ENCODE peak calls at places on chromosomes 4 and X, in eight cellular contexts. F is A549, J is NB4, P is AG04450, V is OCI-LY7, T is astrocyte, O is retinal pigment epithelial cell, X is type B pancreatic cell. H is an unnamed sample.

GRCh38 chrX:39813631-39814246 is 284.0 kb downstream of the BCOR start:
- DNase-seq in P (no peak), J (no peak), O (peak; percentile 58), V (no peak), F (no peak), X (no peak), T (peak; percentile 75), H (peak; percentile 25)

GRCh38 chr4:129220254-129220653 is 124.3 kb downstream of the C4orf33 start:
- DNase-seq in X (no peak), T (no peak), F (no peak), O (no peak), J (no peak), P (no peak), V (no peak), H (no peak)

GRCh38 chrX:72373136-72373535 is 67.4 kb upstream of the CITED1 start:
- DNase-seq in P (no peak), F (no peak), T (no peak), O (no peak), X (no peak), V (no peak), J (no peak), H (no peak)

GRCh38 chr4:128700659-128701350 is 108.7 kb upstream of the JADE1 start:
- DNase-seq in F (no peak), J (no peak), P (no peak), O (no peak), V (no peak), T (peak; percentile 36), X (no peak), H (no peak)

GRCh38 chrX:129493643-129494042 is 29.6 kb downstream of the SMARCA1 start:
- DNase-seq in T (peak; percentile 62), O (no peak), F (no peak), P (no peak), J (no peak), X (no peak), V (no peak), H (no peak)

GRCh38 chr4:80265571-80266266 is 745 bp upstream of the FGF5 start:
- DNase-seq in J (peak; percentile 28), T (peak; percentile 84), P (peak; percentile 51), X (no peak), F (no peak), O (peak; percentile 69), V (no peak), H (no peak)

GRCh38 chr4:23815351-23815750 is 74.5 kb downstream of the PPARGC1A start:
- DNase-seq in J (peak; percentile 52), F (no peak), O (no peak), P (no peak), V (no peak), X (no peak), T (no peak), H (no peak)

GRCh38 chrX:23907106-23907495 is 637 bp downstream of the APOO start:
- DNase-seq in T (no peak), F (no peak), P (no peak), O (no peak), J (peak; percentile 56), X (no peak), V (peak; percentile 25), H (no peak)

GRCh38 chr4:174156239-174156826 is 127.1 kb downstream of the FBXO8 start:
- DNase-seq in V (peak; percentile 37), O (peak; percentile 20), J (peak; percentile 51), T (peak; percentile 9), F (peak; percentile 13), X (no peak), P (no peak), H (no peak)

GRCh38 chr4:15003441-15003890 is 1.2 kb downstream of the CPEB2 start:
- DNase-seq in O (no peak), P (no peak), T (no peak), J (peak; percentile 80), F (no peak), V (peak; percentile 75), X (peak; percentile 71), H (no peak)

GRCh38 chr4:168830777-168831512 is 179.1 kb downstream of the CBR4 start:
- DNase-seq in V (no peak), T (no peak), P (no peak), J (peak; percentile 35), X (no peak), O (no peak), F (peak; percentile 18), H (no peak)

GRCh38 chr4:81465668-81466357 is 5.9 kb downstream of the RASGEF1B start:
- DNase-seq in V (no peak), F (no peak), P (no peak), X (no peak), J (no peak), T (no peak), O (no peak), H (no peak)

GRCh38 chr4:159334461-159334860 is 231.6 kb downstream of the RAPGEF2 start:
- DNase-seq in X (no peak), V (no peak), J (no peak), F (no peak), O (no peak), T (no peak), P (no peak), H (no peak)

GRCh38 chr4:142960134-142960533 is 114.0 kb upstream of the INPP4B start:
- DNase-seq in V (no peak), T (no peak), J (no peak), F (no peak), P (no peak), O (peak; percentile 42), X (no peak), H (no peak)

GRCh38 chrX:43655151-43655676 is 885 bp upstream of the MAOA start:
- DNase-seq in X (no peak), O (no peak), P (no peak), F (peak; percentile 15), V (no peak), J (no peak), T (peak; percentile 23), H (no peak)

GRCh38 chr4:54513231-54513630 is 144.5 kb upstream of the KIT start:
- DNase-seq in P (peak; percentile 20), O (no peak), T (peak; percentile 79), J (no peak), V (no peak), F (no peak), X (no peak), H (peak; percentile 3)

GRCh38 chrX:85004255-85004654 is 578 bp downstream of the APOOL start:
- DNase-seq in J (peak; percentile 7), F (no peak), T (peak; percentile 20), P (no peak), X (no peak), V (peak; percentile 5), O (no peak), H (no peak)

DNA sequence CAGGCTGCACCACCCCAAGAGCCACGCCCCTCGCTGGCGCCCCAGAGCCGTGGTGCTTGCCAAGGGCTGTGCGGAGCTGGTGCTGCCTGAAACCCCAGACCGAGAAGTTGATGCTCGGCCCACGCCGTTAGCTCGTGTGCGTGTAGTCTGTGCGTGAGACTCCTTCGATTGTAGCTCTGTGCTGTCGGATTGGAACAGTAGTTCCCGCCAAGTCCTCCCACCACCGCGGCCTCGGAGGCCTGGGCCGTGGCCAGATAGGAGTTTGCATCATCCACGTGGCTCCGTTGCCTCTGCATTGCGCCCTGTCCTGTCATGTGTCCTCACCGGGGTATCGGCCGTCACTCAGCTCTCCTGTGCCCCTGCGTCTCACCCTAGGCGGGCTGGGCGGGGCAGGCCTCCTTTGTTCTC is 24.2 kb downstream of the TNIP2 start:
- DNase-seq in T (no peak), F (no peak), O (no peak), P (no peak), V (no peak), X (no peak), J (no peak), H (no peak)
- TF ChIP-seq CTCF in T (no peak), F (no peak), O (no peak), P (no peak), V (no peak), X (no peak), J (no peak), H (no peak)

GRCh38 chrX:111088628-111089027 is 7.4 kb upstream of the PAK3 start:
- DNase-seq in J (no peak), T (no peak), O (no peak), V (no peak), F (no peak), X (no peak), P (no peak), H (no peak)

GRCh38 chrX:111086521-111087127 is 9.4 kb upstream of the PAK3 start:
- DNase-seq in V (no peak), T (no peak), J (no peak), X (no peak), P (no peak), F (no peak), O (peak; percentile 22), H (no peak)

DNA sequence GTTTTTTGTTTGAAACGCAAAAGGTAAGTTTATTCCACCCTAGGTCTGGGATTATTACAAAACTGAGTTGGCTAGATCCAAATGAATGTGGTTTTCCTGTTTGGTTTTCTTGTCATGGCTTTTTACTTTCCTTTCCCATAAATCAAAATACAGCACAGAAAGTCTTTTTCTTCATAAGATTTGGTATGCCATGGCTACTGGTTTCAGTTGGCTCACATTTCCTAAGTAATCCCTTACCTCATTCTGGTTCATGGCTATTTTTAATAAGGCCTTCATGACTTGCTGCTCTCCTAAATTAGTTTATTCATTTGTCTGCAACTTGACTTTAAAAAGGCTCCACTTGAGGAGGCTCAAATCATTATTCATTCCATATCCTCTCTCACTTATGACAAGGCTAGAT is 12.9 kb upstream of the PAK3 start:
- DNase-seq in P (no peak), T (peak; percentile 75), X (no peak), V (no peak), F (no peak), J (no peak), O (no peak), H (no peak)
- TF ChIP-seq CTCF in P (no peak), T (no peak), X (no peak), V (no peak), F (no peak), J (no peak), O (no peak), H (no peak)

GRCh38 chr4:47942420-47942819 is 28.0 kb upstream of the NFXL1 start:
- DNase-seq in J (no peak), F (no peak), T (no peak), V (no peak), X (no peak), P (no peak), O (no peak), H (no peak)

DNA sequence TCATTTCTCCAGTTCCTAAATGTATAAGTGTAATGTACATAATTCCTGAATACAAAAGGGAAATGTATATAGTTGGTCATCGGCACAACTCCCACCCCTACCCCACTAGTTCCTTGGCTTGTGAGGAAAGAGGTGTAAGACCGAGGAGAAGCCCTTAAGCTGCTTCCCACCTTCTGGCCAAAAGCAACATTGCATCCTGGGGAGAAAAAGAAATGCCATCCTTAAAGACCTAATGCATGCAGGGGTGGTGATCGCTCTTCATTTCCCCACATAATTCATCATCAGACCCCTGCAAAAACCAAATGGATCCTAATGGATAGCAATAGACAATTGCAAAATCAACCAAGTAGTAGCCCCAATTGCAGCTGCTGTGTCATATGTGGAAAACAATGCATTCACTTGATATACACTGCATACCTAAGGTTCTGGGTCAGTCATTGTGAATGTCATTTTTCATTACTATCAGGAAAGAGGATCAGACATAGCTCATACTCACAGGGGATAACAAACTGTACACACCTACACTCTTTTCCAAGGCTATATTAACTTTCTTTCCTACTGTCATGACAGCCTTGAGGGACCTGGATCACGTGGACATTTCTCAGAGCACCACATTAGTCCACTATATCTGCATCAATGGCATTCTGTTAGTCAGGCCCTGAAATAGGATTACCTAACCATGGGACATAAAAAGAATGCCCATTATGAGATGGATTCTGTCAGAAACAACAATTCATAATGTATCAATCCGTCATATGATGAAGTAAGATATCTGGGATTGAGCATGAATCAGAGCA is 31.7 kb upstream of the NFXL1 start:
- DNase-seq in P (no peak), V (no peak), O (peak; percentile 79), F (no peak), T (no peak), J (no peak), X (no peak), H (no peak)
- TF ChIP-seq CTCF in P (peak; percentile 16), V (peak; percentile 26), O (peak; percentile 42), F (no peak), T (no peak), J (no peak), X (peak; percentile 37), H (no peak)

GRCh38 chr4:155796031-155796430 is 37.2 kb downstream of the GUCY1B1 start:
- DNase-seq in T (peak; percentile 82), J (peak; percentile 9), X (no peak), P (no peak), F (peak; percentile 18), O (no peak), V (no peak), H (no peak)
- TF ChIP-seq CTCF in T (peak; percentile 51), J (peak; percentile 37), X (peak; percentile 67), P (peak; percentile 43), F (no peak), O (peak; percentile 66), V (peak; percentile 48), H (no peak)

H was measured in thoracic aorta.